ENCODE peak calls at places on chromosomes 13 and 19, in five cellular contexts. One of them, this sample, is unnamed.

GRCh38 chr13:75660694-75661093 is 24.6 kb downstream of the LMO7 start:
- DNase-seq in cardiac fibroblast: no peak
- DNase-seq in endodermal cell: no peak
- DNase-seq in progenitor cell of endocrine pancreas: no peak
- DNase-seq in hepatic stellate cell: no peak
- DNase-seq in this sample: no peak

GRCh38 chr19:15241259-15241658 is 9.0 kb upstream of the EPHX3 start:
- DNase-seq in cardiac fibroblast: no peak
- DNase-seq in progenitor cell of endocrine pancreas: no peak
- DNase-seq in endodermal cell: no peak
- DNase-seq in hepatic stellate cell: no peak
- DNase-seq in this sample: no peak

GRCh38 chr13:52849727-52850395 is 1.4 kb upstream of the PCDH8 start:
- DNase-seq in cardiac fibroblast: no peak
- DNase-seq in progenitor cell of endocrine pancreas: no peak
- DNase-seq in endodermal cell: peak
- DNase-seq in hepatic stellate cell: no peak
- DNase-seq in this sample: no peak

GRCh38 chr19:21704320-21704719 is 63.1 kb downstream of the ZNF100 start:
- DNase-seq in cardiac fibroblast: no peak
- DNase-seq in hepatic stellate cell: no peak
- DNase-seq in progenitor cell of endocrine pancreas: no peak
- DNase-seq in endodermal cell: no peak
- DNase-seq in this sample: no peak

GRCh38 chr13:30618186-30618937 is 642 bp downstream of the USPL1 start:
- DNase-seq in hepatic stellate cell: no peak
- DNase-seq in progenitor cell of endocrine pancreas: no peak
- DNase-seq in endodermal cell: no peak
- DNase-seq in cardiac fibroblast: no peak
- DNase-seq in this sample: peak

GRCh38 chr19:21158523-21159135 is 16.8 kb downstream of the ZNF431 start:
- DNase-seq in cardiac fibroblast: peak
- DNase-seq in progenitor cell of endocrine pancreas: no peak
- DNase-seq in endodermal cell: no peak
- DNase-seq in hepatic stellate cell: no peak
- DNase-seq in this sample: no peak

GRCh38 chr13:65965496-65965895 is 1264.6 kb downstream of the PCDH9 start:
- DNase-seq in progenitor cell of endocrine pancreas: no peak
- DNase-seq in hepatic stellate cell: no peak
- DNase-seq in cardiac fibroblast: peak
- DNase-seq in endodermal cell: no peak
- DNase-seq in this sample: no peak

GRCh38 chr19:45767410-45767880 is 1.6 kb downstream of the SIX5 start:
- DNase-seq in progenitor cell of endocrine pancreas: no peak
- DNase-seq in hepatic stellate cell: peak
- DNase-seq in endodermal cell: peak
- DNase-seq in cardiac fibroblast: peak
- DNase-seq in this sample: no peak

GRCh38 chr13:112772539-112772909 is 82.7 kb downstream of the ATP11A start:
- DNase-seq in cardiac fibroblast: no peak
- DNase-seq in progenitor cell of endocrine pancreas: no peak
- DNase-seq in hepatic stellate cell: no peak
- DNase-seq in endodermal cell: no peak
- DNase-seq in this sample: peak

GRCh38 chr19:31675187-31675913 is 326.1 kb upstream of the TSHZ3 start:
- DNase-seq in hepatic stellate cell: peak
- DNase-seq in endodermal cell: no peak
- DNase-seq in cardiac fibroblast: peak
- DNase-seq in progenitor cell of endocrine pancreas: no peak
- DNase-seq in this sample: no peak

GRCh38 chr19:4969772-4970531 is 1.0 kb downstream of the KDM4B start:
- DNase-seq in hepatic stellate cell: no peak
- DNase-seq in progenitor cell of endocrine pancreas: no peak
- DNase-seq in cardiac fibroblast: peak
- DNase-seq in endodermal cell: peak
- DNase-seq in this sample: peak

GRCh38 chr13:80132741-80133601 is 208.0 kb downstream of the SPRY2 start:
- DNase-seq in hepatic stellate cell: peak
- DNase-seq in progenitor cell of endocrine pancreas: peak
- DNase-seq in endodermal cell: peak
- DNase-seq in cardiac fibroblast: peak
- DNase-seq in this sample: no peak